ENCODE peak calls at places on chromosome 19, in six cellular contexts. One of them, this sample, is unnamed.
A peak's percentile ranks its signal among the peaks of the same experiment; 100 is the strongest.

GRCh38 chr19:17633700-17634099 is 54.5 kb downstream of the UNC13A start:
- DNase-seq in NCI-H2171: no peak
- DNase-seq in activated CD4-positive, alpha-beta T cell treated with anti-CD3 and anti-CD28 coated beads, Interleukin-2, amount 10 ng/mL, durations not matched to agents 7 days and 5 days: no peak
- DNase-seq in neural progenitor cell: no peak
- DNase-seq in T follicular helper cell: no peak
- DNase-seq in activated naive CD8-positive, alpha-beta T cell treated with anti-CD3 and anti-CD28 coated beads, Interleukin-2, amount 50 U/mL, for 24 hours: no peak
- DNase-seq in this sample: no peak

GRCh38 chr19:16594681-16595091 is 22.5 kb upstream of the SLC35E1 start:
- DNase-seq in T follicular helper cell: peak; percentile 25
- DNase-seq in activated naive CD8-positive, alpha-beta T cell treated with anti-CD3 and anti-CD28 coated beads, Interleukin-2, amount 50 U/mL, for 24 hours: peak; percentile 35
- DNase-seq in NCI-H2171: no peak
- DNase-seq in neural progenitor cell: no peak
- DNase-seq in activated CD4-positive, alpha-beta T cell treated with anti-CD3 and anti-CD28 coated beads, Interleukin-2, amount 10 ng/mL, durations not matched to agents 7 days and 5 days: peak; percentile 67
- DNase-seq in this sample: no peak

GRCh38 chr19:1104452-1105216 is 840 bp downstream of the GPX4 start:
- DNase-seq in activated CD4-positive, alpha-beta T cell treated with anti-CD3 and anti-CD28 coated beads, Interleukin-2, amount 10 ng/mL, durations not matched to agents 7 days and 5 days: peak; percentile 70
- DNase-seq in T follicular helper cell: peak; percentile 67
- DNase-seq in activated naive CD8-positive, alpha-beta T cell treated with anti-CD3 and anti-CD28 coated beads, Interleukin-2, amount 50 U/mL, for 24 hours: peak; percentile 81
- DNase-seq in NCI-H2171: peak; percentile 64
- DNase-seq in neural progenitor cell: peak; percentile 92
- DNase-seq in this sample: peak; percentile 90

GRCh38 chr19:29587518-29587986 is 18.5 kb upstream of the POP4 start:
- DNase-seq in NCI-H2171: no peak
- DNase-seq in activated CD4-positive, alpha-beta T cell treated with anti-CD3 and anti-CD28 coated beads, Interleukin-2, amount 10 ng/mL, durations not matched to agents 7 days and 5 days: peak; percentile 80
- DNase-seq in activated naive CD8-positive, alpha-beta T cell treated with anti-CD3 and anti-CD28 coated beads, Interleukin-2, amount 50 U/mL, for 24 hours: peak; percentile 56
- DNase-seq in neural progenitor cell: no peak
- DNase-seq in T follicular helper cell: no peak
- DNase-seq in this sample: no peak

GRCh38 chr19:51815038-51815437 is 20.1 kb downstream of the FPR3 start:
- DNase-seq in activated CD4-positive, alpha-beta T cell treated with anti-CD3 and anti-CD28 coated beads, Interleukin-2, amount 10 ng/mL, durations not matched to agents 7 days and 5 days: no peak
- DNase-seq in activated naive CD8-positive, alpha-beta T cell treated with anti-CD3 and anti-CD28 coated beads, Interleukin-2, amount 50 U/mL, for 24 hours: no peak
- DNase-seq in T follicular helper cell: no peak
- DNase-seq in neural progenitor cell: no peak
- DNase-seq in NCI-H2171: no peak
- DNase-seq in this sample: no peak

GRCh38 chr19:35040826-35041547 is 534 bp upstream of the HPN start:
- DNase-seq in T follicular helper cell: no peak
- DNase-seq in NCI-H2171: no peak
- DNase-seq in neural progenitor cell: peak; percentile 70
- DNase-seq in activated CD4-positive, alpha-beta T cell treated with anti-CD3 and anti-CD28 coated beads, Interleukin-2, amount 10 ng/mL, durations not matched to agents 7 days and 5 days: no peak
- DNase-seq in activated naive CD8-positive, alpha-beta T cell treated with anti-CD3 and anti-CD28 coated beads, Interleukin-2, amount 50 U/mL, for 24 hours: peak; percentile 38
- DNase-seq in this sample: peak; percentile 84

GRCh38 chr19:6717036-6717435 is 3.4 kb downstream of the C3 start:
- DNase-seq in T follicular helper cell: no peak
- DNase-seq in neural progenitor cell: no peak
- DNase-seq in activated naive CD8-positive, alpha-beta T cell treated with anti-CD3 and anti-CD28 coated beads, Interleukin-2, amount 50 U/mL, for 24 hours: no peak
- DNase-seq in NCI-H2171: no peak
- DNase-seq in activated CD4-positive, alpha-beta T cell treated with anti-CD3 and anti-CD28 coated beads, Interleukin-2, amount 10 ng/mL, durations not matched to agents 7 days and 5 days: no peak
- DNase-seq in this sample: peak; percentile 44

GRCh38 chr19:14985133-14985532 is 5.5 kb upstream of the SLC1A6 start:
- DNase-seq in neural progenitor cell: no peak
- DNase-seq in activated CD4-positive, alpha-beta T cell treated with anti-CD3 and anti-CD28 coated beads, Interleukin-2, amount 10 ng/mL, durations not matched to agents 7 days and 5 days: no peak
- DNase-seq in NCI-H2171: no peak
- DNase-seq in T follicular helper cell: no peak
- DNase-seq in activated naive CD8-positive, alpha-beta T cell treated with anti-CD3 and anti-CD28 coated beads, Interleukin-2, amount 50 U/mL, for 24 hours: no peak
- DNase-seq in this sample: no peak

GRCh38 chr19:53537523-53538377 is at the start of gene ZNF331:
- DNase-seq in activated naive CD8-positive, alpha-beta T cell treated with anti-CD3 and anti-CD28 coated beads, Interleukin-2, amount 50 U/mL, for 24 hours: peak; percentile 88
- DNase-seq in neural progenitor cell: peak; percentile 75
- DNase-seq in T follicular helper cell: peak; percentile 90
- DNase-seq in NCI-H2171: no peak
- DNase-seq in activated CD4-positive, alpha-beta T cell treated with anti-CD3 and anti-CD28 coated beads, Interleukin-2, amount 10 ng/mL, durations not matched to agents 7 days and 5 days: peak; percentile 82
- DNase-seq in this sample: no peak

GRCh38 chr19:45423589-45424190 is at the start of gene ERCC1:
- DNase-seq in neural progenitor cell: peak; percentile 99
- DNase-seq in activated CD4-positive, alpha-beta T cell treated with anti-CD3 and anti-CD28 coated beads, Interleukin-2, amount 10 ng/mL, durations not matched to agents 7 days and 5 days: peak; percentile 89
- DNase-seq in activated naive CD8-positive, alpha-beta T cell treated with anti-CD3 and anti-CD28 coated beads, Interleukin-2, amount 50 U/mL, for 24 hours: peak; percentile 94
- DNase-seq in T follicular helper cell: no peak
- DNase-seq in NCI-H2171: peak; percentile 98
- DNase-seq in this sample: peak; percentile 99

GRCh38 chr19:2485428-2485827 is 9.5 kb downstream of the GADD45B start:
- DNase-seq in neural progenitor cell: no peak
- DNase-seq in T follicular helper cell: no peak
- DNase-seq in activated CD4-positive, alpha-beta T cell treated with anti-CD3 and anti-CD28 coated beads, Interleukin-2, amount 10 ng/mL, durations not matched to agents 7 days and 5 days: no peak
- DNase-seq in activated naive CD8-positive, alpha-beta T cell treated with anti-CD3 and anti-CD28 coated beads, Interleukin-2, amount 50 U/mL, for 24 hours: no peak
- DNase-seq in NCI-H2171: no peak
- DNase-seq in this sample: no peak

GRCh38 chr19:30360378-30361106 is 11.6 kb upstream of the ZNF536 start:
- DNase-seq in T follicular helper cell: no peak
- DNase-seq in neural progenitor cell: peak; percentile 62
- DNase-seq in activated CD4-positive, alpha-beta T cell treated with anti-CD3 and anti-CD28 coated beads, Interleukin-2, amount 10 ng/mL, durations not matched to agents 7 days and 5 days: no peak
- DNase-seq in activated naive CD8-positive, alpha-beta T cell treated with anti-CD3 and anti-CD28 coated beads, Interleukin-2, amount 50 U/mL, for 24 hours: no peak
- DNase-seq in NCI-H2171: no peak
- DNase-seq in this sample: no peak

GRCh38 chr19:51140441-51140840 is 1.7 kb upstream of the SIGLEC7 start:
- DNase-seq in NCI-H2171: no peak
- DNase-seq in T follicular helper cell: no peak
- DNase-seq in activated CD4-positive, alpha-beta T cell treated with anti-CD3 and anti-CD28 coated beads, Interleukin-2, amount 10 ng/mL, durations not matched to agents 7 days and 5 days: no peak
- DNase-seq in activated naive CD8-positive, alpha-beta T cell treated with anti-CD3 and anti-CD28 coated beads, Interleukin-2, amount 50 U/mL, for 24 hours: no peak
- DNase-seq in neural progenitor cell: peak; percentile 11
- DNase-seq in this sample: no peak

GRCh38 chr19:37931941-37932655 is 25.1 kb downstream of the SIPA1L3 start:
- DNase-seq in activated naive CD8-positive, alpha-beta T cell treated with anti-CD3 and anti-CD28 coated beads, Interleukin-2, amount 50 U/mL, for 24 hours: peak; percentile 20
- DNase-seq in T follicular helper cell: no peak
- DNase-seq in activated CD4-positive, alpha-beta T cell treated with anti-CD3 and anti-CD28 coated beads, Interleukin-2, amount 10 ng/mL, durations not matched to agents 7 days and 5 days: no peak
- DNase-seq in NCI-H2171: peak; percentile 58
- DNase-seq in neural progenitor cell: peak; percentile 87
- DNase-seq in this sample: no peak

GRCh38 chr19:47518139-47518538 is 3.3 kb upstream of the NAPA start:
- DNase-seq in NCI-H2171: no peak
- DNase-seq in activated CD4-positive, alpha-beta T cell treated with anti-CD3 and anti-CD28 coated beads, Interleukin-2, amount 10 ng/mL, durations not matched to agents 7 days and 5 days: peak; percentile 76
- DNase-seq in activated naive CD8-positive, alpha-beta T cell treated with anti-CD3 and anti-CD28 coated beads, Interleukin-2, amount 50 U/mL, for 24 hours: peak; percentile 75
- DNase-seq in neural progenitor cell: no peak
- DNase-seq in T follicular helper cell: no peak
- DNase-seq in this sample: no peak

GRCh38 chr19:31613683-31614219 is 264.5 kb upstream of the TSHZ3 start:
- DNase-seq in activated CD4-positive, alpha-beta T cell treated with anti-CD3 and anti-CD28 coated beads, Interleukin-2, amount 10 ng/mL, durations not matched to agents 7 days and 5 days: no peak
- DNase-seq in activated naive CD8-positive, alpha-beta T cell treated with anti-CD3 and anti-CD28 coated beads, Interleukin-2, amount 50 U/mL, for 24 hours: no peak
- DNase-seq in T follicular helper cell: no peak
- DNase-seq in neural progenitor cell: peak; percentile 17
- DNase-seq in NCI-H2171: no peak
- DNase-seq in this sample: no peak

GRCh38 chr19:16541526-16542044 is 652 bp downstream of the CHERP start:
- DNase-seq in neural progenitor cell: peak; percentile 51
- DNase-seq in activated CD4-positive, alpha-beta T cell treated with anti-CD3 and anti-CD28 coated beads, Interleukin-2, amount 10 ng/mL, durations not matched to agents 7 days and 5 days: peak; percentile 29
- DNase-seq in NCI-H2171: no peak
- DNase-seq in T follicular helper cell: no peak
- DNase-seq in activated naive CD8-positive, alpha-beta T cell treated with anti-CD3 and anti-CD28 coated beads, Interleukin-2, amount 50 U/mL, for 24 hours: no peak
- DNase-seq in this sample: peak; percentile 17

GRCh38 chr19:50875795-50876422 is 2.7 kb downstream of the KLK2 start:
- DNase-seq in NCI-H2171: no peak
- DNase-seq in activated CD4-positive, alpha-beta T cell treated with anti-CD3 and anti-CD28 coated beads, Interleukin-2, amount 10 ng/mL, durations not matched to agents 7 days and 5 days: no peak
- DNase-seq in T follicular helper cell: no peak
- DNase-seq in neural progenitor cell: no peak
- DNase-seq in activated naive CD8-positive, alpha-beta T cell treated with anti-CD3 and anti-CD28 coated beads, Interleukin-2, amount 50 U/mL, for 24 hours: no peak
- DNase-seq in this sample: no peak

GRCh38 chr19:15369594-15369891 is 10.0 kb downstream of the AKAP8 start:
- DNase-seq in T follicular helper cell: no peak
- DNase-seq in neural progenitor cell: no peak
- DNase-seq in activated CD4-positive, alpha-beta T cell treated with anti-CD3 and anti-CD28 coated beads, Interleukin-2, amount 10 ng/mL, durations not matched to agents 7 days and 5 days: no peak
- DNase-seq in activated naive CD8-positive, alpha-beta T cell treated with anti-CD3 and anti-CD28 coated beads, Interleukin-2, amount 50 U/mL, for 24 hours: no peak
- DNase-seq in NCI-H2171: no peak
- DNase-seq in this sample: no peak

GRCh38 chr19:19538767-19539166 is 702 bp downstream of the CILP2 start:
- DNase-seq in T follicular helper cell: no peak
- DNase-seq in activated CD4-positive, alpha-beta T cell treated with anti-CD3 and anti-CD28 coated beads, Interleukin-2, amount 10 ng/mL, durations not matched to agents 7 days and 5 days: no peak
- DNase-seq in NCI-H2171: no peak
- DNase-seq in activated naive CD8-positive, alpha-beta T cell treated with anti-CD3 and anti-CD28 coated beads, Interleukin-2, amount 50 U/mL, for 24 hours: no peak
- DNase-seq in neural progenitor cell: no peak
- DNase-seq in this sample: no peak

GRCh38 chr19:14021474-14021873 is 6.5 kb upstream of the RLN3 start:
- DNase-seq in NCI-H2171: no peak
- DNase-seq in activated CD4-positive, alpha-beta T cell treated with anti-CD3 and anti-CD28 coated beads, Interleukin-2, amount 10 ng/mL, durations not matched to agents 7 days and 5 days: no peak
- DNase-seq in activated naive CD8-positive, alpha-beta T cell treated with anti-CD3 and anti-CD28 coated beads, Interleukin-2, amount 50 U/mL, for 24 hours: no peak
- DNase-seq in neural progenitor cell: peak; percentile 53
- DNase-seq in T follicular helper cell: no peak
- DNase-seq in this sample: peak; percentile 66